ENCODE peak calls at places on chromosomes 3 and 15, in nine cellular contexts. Y, J, R, O, G, U, X, E and K are unnamed samples.

GRCh38 chr15:26073430-26074333 is 210.6 kb upstream of the ATP10A start:
- DNase-seq in O (no peak), X (no peak), Y (no peak), E (no peak), R (no peak), J (no peak), U (no peak), G (no peak), K (no peak)

GRCh38 chr3:4821331-4821730 is 157.9 kb upstream of the BHLHE40 start:
- DNase-seq in R (no peak), X (no peak), E (no peak), O (no peak), U (no peak), G (no peak), J (no peak), Y (no peak), K (no peak)

GRCh38 chr15:80611543-80612080 is 83.5 kb upstream of the ABHD17C start:
- DNase-seq in O (no peak), R (no peak), E (no peak), G (no peak), J (no peak), X (no peak), Y (no peak), U (no peak), K (no peak)

GRCh38 chr15:34582461-34583357 is 742 bp downstream of the GOLGA8B start:
- DNase-seq in U (no peak), J (peak; percentile 61), Y (no peak), O (peak; percentile 27), R (no peak), X (no peak), E (peak; percentile 30), G (no peak), K (peak; percentile 20)

GRCh38 chr3:38608086-38608775 is 41.3 kb downstream of the SCN5A start:
- DNase-seq in O (no peak), R (no peak), Y (no peak), J (no peak), U (no peak), X (no peak), E (no peak), G (no peak), K (no peak)

GRCh38 chr15:34655198-34655770 is 71.8 kb upstream of the GOLGA8B start:
- DNase-seq in O (no peak), Y (no peak), J (no peak), R (no peak), U (no peak), X (no peak), G (no peak), E (no peak), K (no peak)

GRCh38 chr3:30342319-30343060 is 263.9 kb upstream of the TGFBR2 start:
- DNase-seq in U (peak; percentile 98), O (no peak), X (no peak), G (no peak), E (peak; percentile 64), Y (peak; percentile 95), J (no peak), R (peak; percentile 97), K (no peak)

GRCh38 chr3:114929971-114930732 is 216.9 kb downstream of the ZBTB20 start:
- DNase-seq in E (no peak), R (no peak), Y (no peak), X (no peak), O (no peak), G (no peak), U (no peak), J (peak; percentile 16), K (no peak)

GRCh38 chr3:146883292-146883691 is 278.1 kb upstream of the PLSCR5 start:
- DNase-seq in O (no peak), G (no peak), R (no peak), E (no peak), X (no peak), J (no peak), Y (no peak), U (no peak), K (no peak)

GRCh38 chr3:8793242-8793641 is 23.8 kb upstream of the OXTR start:
- DNase-seq in U (peak; percentile 72), E (no peak), R (no peak), G (no peak), Y (peak; percentile 65), J (no peak), X (no peak), O (no peak), K (no peak)

GRCh38 chr15:28096720-28097431 is 2.2 kb downstream of the OCA2 start:
- DNase-seq in E (no peak), R (no peak), J (peak; percentile 73), Y (no peak), G (no peak), X (no peak), U (no peak), O (no peak), K (no peak)

GRCh38 chr3:160616721-160617120 is 51.4 kb upstream of the KPNA4 start:
- DNase-seq in G (no peak), U (peak; percentile 60), X (no peak), R (peak; percentile 43), E (no peak), J (no peak), O (no peak), Y (peak; percentile 71), K (no peak)

GRCh38 chr15:31086344-31086743 is 15.2 kb downstream of the TRPM1 start:
- DNase-seq in U (no peak), X (no peak), R (no peak), E (no peak), Y (no peak), J (no peak), G (no peak), O (no peak), K (no peak)

GRCh38 chr3:191401775-191402357 is 59.1 kb upstream of the PYDC2 start:
- DNase-seq in U (no peak), G (no peak), E (no peak), X (no peak), O (no peak), J (no peak), R (no peak), Y (no peak), K (no peak)

GRCh38 chr3:185283374-185283935 is 29.6 kb upstream of the EHHADH start:
- DNase-seq in J (no peak), Y (no peak), R (no peak), O (no peak), G (no peak), X (no peak), U (no peak), E (no peak), K (no peak)

GRCh38 chr15:82585072-82585471 is 44.8 kb upstream of the RPS17 start:
- DNase-seq in U (no peak), O (no peak), J (no peak), G (no peak), Y (no peak), E (peak; percentile 24), R (peak; percentile 32), X (no peak), K (no peak)

GRCh38 chr3:50356553-50356952 is 2.8 kb downstream of the TMEM115 start:
- DNase-seq in E (no peak), O (no peak), G (no peak), X (no peak), U (peak; percentile 37), R (no peak), Y (no peak), J (no peak), K (no peak)

GRCh38 chr3:58724376-58724775 is 57.8 kb upstream of the FAM3D start:
- DNase-seq in X (no peak), O (no peak), R (no peak), Y (no peak), G (no peak), J (no peak), U (no peak), E (no peak), K (no peak)

GRCh38 chr3:156847746-156848339 is 21.7 kb downstream of the LEKR1 start:
- DNase-seq in R (no peak), Y (no peak), G (no peak), E (no peak), X (no peak), O (no peak), U (no peak), J (no peak), K (no peak)

GRCh38 chr3:72482589-72483249 is 365.5 kb downstream of the SHQ1 start:
- DNase-seq in X (peak; percentile 14), J (peak; percentile 78), G (peak; percentile 22), Y (peak; percentile 70), E (peak; percentile 75), O (peak; percentile 71), R (peak; percentile 54), U (peak; percentile 85), K (no peak)

GRCh38 chr3:157098823-157099185 is 61.1 kb downstream of the CCNL1 start:
- DNase-seq in X (no peak), E (no peak), Y (peak; percentile 83), U (peak; percentile 85), O (no peak), J (no peak), G (no peak), R (no peak), K (no peak)

GRCh38 chr15:38130739-38131498 is 121.7 kb upstream of the SPRED1 start:
- DNase-seq in Y (peak; percentile 99), U (peak; percentile 100), E (peak; percentile 6), O (no peak), X (no peak), J (peak; percentile 90), R (peak; percentile 87), G (no peak), K (no peak)

GRCh38 chr3:95670765-95671164 is 1143.6 kb upstream of the EPHA6 start:
- DNase-seq in R (no peak), J (no peak), Y (no peak), G (no peak), U (no peak), X (no peak), E (no peak), O (no peak), K (no peak)

GRCh38 chr3:87088984-87089841 is 98.3 kb upstream of the VGLL3 start:
- DNase-seq in O (no peak), E (peak; percentile 31), R (peak; percentile 75), G (no peak), J (peak; percentile 88), X (no peak), U (peak; percentile 93), Y (peak; percentile 94), K (no peak)

GRCh38 chr3:14457999-14458398 is 55.6 kb downstream of the SLC6A6 start:
- DNase-seq in Y (no peak), U (no peak), O (no peak), G (no peak), E (no peak), R (no peak), X (no peak), J (no peak), K (no peak)

GRCh38 chr15:31399544-31400171 is 73.0 kb downstream of the KLF13 start:
- DNase-seq in X (no peak), U (no peak), E (no peak), O (no peak), J (peak; percentile 53), R (no peak), Y (no peak), G (no peak), K (no peak)

GRCh38 chr15:82845686-82846085 is 36.3 kb downstream of the WHAMM start:
- DNase-seq in E (no peak), G (no peak), Y (no peak), J (no peak), X (no peak), O (no peak), U (no peak), R (no peak), K (no peak)

GRCh38 chr15:37101634-37102314 is 1.4 kb upstream of the MEIS2 start:
- DNase-seq in R (no peak), X (peak; percentile 49), J (peak; percentile 92), E (no peak), G (no peak), U (peak; percentile 78), Y (peak; percentile 80), O (no peak), K (no peak)

GRCh38 chr3:124883766-124884473 is 3.2 kb downstream of the ITGB5 start:
- DNase-seq in E (no peak), Y (no peak), O (no peak), G (no peak), R (no peak), J (no peak), X (no peak), U (no peak), K (no peak)

GRCh38 chr3:108501538-108501937 is 8.9 kb downstream of the MYH15 start:
- DNase-seq in Y (no peak), R (no peak), J (no peak), U (no peak), E (no peak), X (no peak), O (no peak), G (no peak), K (no peak)

GRCh38 chr3:194971009-194971408 is 285.3 kb downstream of the FAM43A start:
- DNase-seq in X (no peak), U (no peak), O (no peak), R (no peak), E (no peak), Y (no peak), G (no peak), J (no peak), K (no peak)